ENCODE peak calls at places on chromosomes 5 and 9, in ten cellular contexts. D is mammary epithelial cell, E is dorsolateral prefrontal cortex, N is nephron progenitor cell, H is Calu3, K is choroid plexus epithelial cell, C is glutamatergic neuron, M is neural progenitor cell, R is astrocyte of the cerebellum, J is A549. Q is an unnamed sample.

GRCh38 chr5:135895474-135896006 is at the start of gene IL9:
- DNase-seq in D (no peak), E (no peak), N (no peak), H (peak), K (no peak), C (no peak), M (no peak), R (no peak), J (no peak), Q (no peak)

GRCh38 chr5:127228540-127229184 is 61.9 kb upstream of the MEGF10 start:
- DNase-seq in D (no peak), E (no peak), N (peak), H (no peak), K (peak), C (no peak), M (peak), R (no peak), J (no peak), Q (no peak)

GRCh38 chr9:137040568-137040967 is 5.4 kb downstream of the NPDC1 start:
- DNase-seq in D (no peak), E (no peak), N (no peak), H (no peak), K (no peak), C (no peak), M (no peak), R (no peak), J (no peak), Q (no peak)

GRCh38 chr9:7967851-7968250 is 168.3 kb upstream of the DMAC1 start:
- DNase-seq in D (no peak), E (no peak), N (no peak), H (peak), K (no peak), C (no peak), M (no peak), R (no peak), J (no peak), Q (no peak)

GRCh38 chr9:136988872-136989271 is 3.4 kb upstream of the PAXX start:
- DNase-seq in D (no peak), E (no peak), N (no peak), H (no peak), K (no peak), C (no peak), M (no peak), R (no peak), J (no peak), Q (no peak)

GRCh38 chr5:172731286-172732073 is 39.5 kb downstream of the DUSP1 start:
- DNase-seq in D (peak), E (no peak), N (no peak), H (peak), K (no peak), C (no peak), M (no peak), R (no peak), J (peak), Q (no peak)

GRCh38 chr9:35044071-35044470 is 28.4 kb downstream of the VCP start:
- DNase-seq in D (no peak), E (no peak), N (no peak), H (no peak), K (no peak), C (no peak), M (peak), R (no peak), J (no peak), Q (no peak)

GRCh38 chr5:3346111-3346820 is 249.4 kb upstream of the IRX1 start:
- DNase-seq in D (no peak), E (no peak), N (no peak), H (no peak), K (no peak), C (no peak), M (no peak), R (no peak), J (no peak), Q (peak)

GRCh38 chr5:154287136-154287535 is 96.6 kb downstream of the GALNT10 start:
- DNase-seq in D (no peak), E (no peak), N (peak), H (peak), K (peak), C (no peak), M (peak), R (peak), J (peak), Q (no peak)

GRCh38 chr9:88041447-88041846 is 67.1 kb upstream of the CDK20 start:
- DNase-seq in D (no peak), E (no peak), N (no peak), H (no peak), K (peak), C (no peak), M (peak), R (no peak), J (peak), Q (no peak)

GRCh38 chr9:129404621-129405020 is 216.3 kb downstream of the C9orf50 start:
- DNase-seq in D (no peak), E (no peak), N (no peak), H (no peak), K (no peak), C (no peak), M (no peak), R (no peak), J (no peak), Q (no peak)

GRCh38 chr9:133389025-133389557 is 12.9 kb downstream of the STKLD1 start:
- DNase-seq in D (no peak), E (no peak), N (no peak), H (no peak), K (no peak), C (no peak), M (no peak), R (no peak), J (no peak), Q (no peak)

GRCh38 chr5:136717917-136718316 is 352.6 kb upstream of the TRPC7 start:
- DNase-seq in D (no peak), E (no peak), N (no peak), H (no peak), K (no peak), C (no peak), M (no peak), R (no peak), J (no peak), Q (no peak)

GRCh38 chr5:96582343-96582742 is 79.8 kb upstream of the CAST start:
- DNase-seq in D (no peak), E (peak), N (peak), H (peak), K (no peak), C (peak), M (no peak), R (peak), J (no peak), Q (no peak)

GRCh38 chr5:116078199-116078598 is 6.6 kb upstream of the COMMD10 start:
- DNase-seq in D (no peak), E (no peak), N (no peak), H (no peak), K (no peak), C (no peak), M (no peak), R (no peak), J (no peak), Q (no peak)

GRCh38 chr9:117073539-117074336 is 341.1 kb downstream of the ASTN2 start:
- DNase-seq in D (peak), E (peak), N (peak), H (no peak), K (peak), C (peak), M (peak), R (peak), J (peak), Q (no peak)

GRCh38 chr9:15346837-15347236 is 39.8 kb upstream of the TTC39B start:
- DNase-seq in D (no peak), E (no peak), N (no peak), H (no peak), K (no peak), C (no peak), M (no peak), R (no peak), J (no peak), Q (no peak)

GRCh38 chr9:83707518-83707767 is 315 bp downstream of the UBQLN1 start:
- DNase-seq in D (peak), E (no peak), N (no peak), H (peak), K (no peak), C (no peak), M (no peak), R (no peak), J (no peak), Q (no peak)

GRCh38 chr5:155886311-155887031 is 440.5 kb upstream of the SGCD start:
- DNase-seq in D (no peak), E (no peak), N (no peak), H (no peak), K (no peak), C (no peak), M (no peak), R (no peak), J (no peak), Q (no peak)

GRCh38 chr5:132266836-132267160 is 9.3 kb downstream of the PDLIM4 start:
- DNase-seq in D (no peak), E (no peak), N (no peak), H (no peak), K (no peak), C (no peak), M (no peak), R (no peak), J (no peak), Q (no peak)

DNA sequence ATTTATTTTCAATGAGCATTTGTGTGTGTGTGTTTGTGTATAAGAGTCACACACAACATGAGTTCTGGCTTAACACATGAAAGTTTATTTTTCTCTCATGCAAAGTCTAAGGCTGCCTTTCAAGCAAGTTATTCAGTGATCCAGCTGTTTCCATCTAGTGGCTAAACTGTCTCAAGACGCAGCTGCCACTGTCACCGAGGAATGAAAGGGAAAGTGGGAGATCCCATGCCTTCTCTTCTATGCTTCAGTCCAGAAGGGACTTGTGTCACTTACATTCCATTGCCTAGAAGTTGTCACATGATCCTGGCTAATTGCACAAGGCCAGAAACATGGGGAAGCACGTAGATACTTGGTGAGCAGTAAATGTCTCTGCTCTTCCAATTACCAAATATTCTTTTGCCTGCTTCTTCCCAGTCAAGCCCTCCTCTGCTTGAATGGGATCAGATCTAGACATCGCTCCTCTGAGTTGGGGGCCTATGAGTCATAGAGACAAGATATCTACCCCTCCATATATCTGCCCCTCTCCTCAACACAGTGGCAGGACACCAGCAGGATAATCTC is 30.4 kb upstream of the SLIT3 start:
- DNase-seq in D (no peak), E (no peak), N (no peak), H (no peak), K (no peak), C (no peak), M (peak), R (no peak), J (peak), Q (no peak)
- TF ChIP-seq CTCF in D (no peak), E (no peak), N (no peak), H (no peak), K (no peak), C (no peak), M (peak), R (no peak), J (no peak), Q (no peak)

DNA sequence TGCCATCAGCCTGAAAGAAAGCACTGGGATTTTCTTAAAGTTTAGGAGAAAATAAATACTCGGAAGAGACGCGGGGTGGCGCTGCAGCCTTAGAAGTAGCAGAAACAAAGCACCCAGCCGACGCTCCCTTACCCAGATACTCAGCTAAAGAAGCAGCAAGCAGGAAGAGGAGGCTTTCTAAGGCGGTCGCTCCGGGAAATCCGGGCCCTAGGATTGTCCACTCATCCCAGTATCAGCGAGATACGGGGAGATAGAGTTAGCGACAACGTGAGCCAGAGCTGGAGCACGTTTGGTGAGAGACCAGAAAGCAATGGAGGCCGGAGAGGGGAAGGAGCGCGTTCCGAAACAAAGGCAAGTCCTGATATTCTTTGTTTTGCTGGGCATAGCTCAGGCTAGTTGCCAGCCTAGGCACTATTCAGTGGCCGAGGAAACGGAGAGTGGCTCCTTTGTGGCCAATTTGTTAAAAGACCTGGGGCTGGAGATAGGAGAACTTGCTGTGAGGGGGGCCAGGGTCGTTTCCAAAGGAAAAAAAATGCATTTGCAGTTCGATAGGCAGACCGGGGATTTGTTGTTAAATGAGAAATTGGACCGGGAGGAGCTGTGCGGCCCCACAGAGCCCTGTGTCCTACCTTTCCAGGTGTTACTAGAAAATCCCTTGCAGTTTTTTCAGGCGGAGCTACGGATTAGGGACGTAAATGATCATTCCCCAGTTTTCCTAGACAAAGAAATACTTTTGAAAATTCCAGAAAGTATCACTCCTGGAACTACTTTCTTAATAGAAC is at the start of gene PCDHB2:
- DNase-seq in D (peak), E (peak), N (peak), H (no peak), K (peak), C (peak), M (peak), R (no peak), J (peak), Q (no peak)
- TF ChIP-seq CTCF in D (peak), E (peak), N (peak), H (peak), K (peak), C (peak), M (peak), R (peak), J (peak), Q (no peak)

DNA sequence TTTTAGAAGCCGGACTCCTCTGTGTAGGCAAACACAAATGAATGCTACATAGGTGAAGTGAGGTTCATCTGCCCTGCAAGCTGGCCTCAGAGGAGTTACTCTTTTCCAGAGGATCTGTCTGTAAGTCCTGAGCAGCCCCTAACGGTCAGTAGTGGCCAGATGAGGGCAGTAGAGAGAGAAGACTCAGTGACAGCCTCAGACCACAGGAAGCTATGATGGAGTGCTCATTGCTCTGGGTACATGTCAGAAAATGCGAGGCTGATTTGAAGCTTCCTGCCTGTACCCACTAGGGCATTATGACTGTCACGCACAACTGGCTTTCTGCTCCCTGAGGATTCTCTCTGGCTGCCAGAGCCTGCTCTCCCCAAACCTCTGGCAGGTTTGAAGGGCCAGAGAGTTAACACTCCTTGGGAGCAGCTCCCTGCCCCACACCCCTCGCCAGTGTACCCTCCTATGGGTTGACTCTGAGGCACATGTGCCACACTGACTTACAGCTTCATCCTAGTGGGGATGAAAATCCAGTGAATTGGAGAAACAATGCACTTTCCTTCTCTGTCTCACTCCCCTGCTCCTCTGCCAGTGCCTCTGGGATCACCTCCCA is 141.5 kb downstream of the GABRG2 start:
- DNase-seq in D (peak), E (peak), N (peak), H (no peak), K (peak), C (peak), M (peak), R (no peak), J (peak), Q (no peak)
- TF ChIP-seq CTCF in D (peak), E (no peak), N (peak), H (no peak), K (no peak), C (peak), M (peak), R (peak), J (no peak), Q (no peak)

DNA sequence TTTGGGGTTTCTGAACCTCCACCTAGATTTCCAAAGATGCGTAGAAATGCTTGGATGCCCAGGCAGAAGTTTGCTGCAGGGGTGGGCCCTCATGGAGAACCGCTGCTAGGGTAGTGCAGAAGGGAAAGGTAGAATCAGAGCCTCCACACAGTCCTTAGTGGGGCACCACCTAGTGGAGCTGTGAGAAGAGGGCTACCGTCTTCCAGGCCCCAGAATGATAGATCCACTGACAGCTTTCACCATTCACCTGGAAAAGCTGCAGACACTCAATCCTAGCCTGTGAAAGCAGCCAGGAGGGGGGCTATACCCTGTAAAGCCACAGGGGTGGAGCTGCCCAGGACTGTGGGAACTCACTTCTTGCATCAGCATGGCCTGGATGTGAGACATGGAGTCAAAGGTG is 13.3 kb upstream of the HSDL2 start:
- DNase-seq in D (no peak), E (no peak), N (no peak), H (peak), K (no peak), C (no peak), M (no peak), R (no peak), J (no peak), Q (no peak)
- TF ChIP-seq CTCF in D (peak), E (no peak), N (no peak), H (peak), K (peak), C (no peak), M (peak), R (peak), J (no peak), Q (no peak)

DNA sequence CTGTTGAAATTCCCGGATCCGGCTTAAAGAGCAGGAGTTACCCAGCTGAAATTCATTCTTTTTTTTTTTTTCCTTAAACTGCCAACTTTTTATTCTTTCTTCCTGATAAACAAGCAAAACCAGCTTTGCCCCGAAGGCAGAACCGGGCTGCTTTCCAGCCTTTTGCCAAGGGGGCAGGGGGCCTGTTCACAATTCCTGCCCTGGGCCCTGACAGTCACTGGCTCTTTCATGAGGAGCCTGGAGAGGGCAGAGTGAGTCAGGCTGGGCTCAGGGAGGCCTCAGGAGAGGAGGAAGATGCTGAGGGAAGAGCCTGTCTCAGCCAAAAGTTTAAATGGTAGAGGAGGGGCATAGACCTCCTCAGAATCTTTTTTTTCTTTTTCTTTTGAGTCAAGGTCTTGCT is 4.8 kb downstream of the GLIPR2 start:
- DNase-seq in D (peak), E (no peak), N (peak), H (no peak), K (peak), C (peak), M (peak), R (no peak), J (peak), Q (peak)
- TF ChIP-seq CTCF in D (peak), E (peak), N (no peak), H (no peak), K (peak), C (no peak), M (peak), R (peak), J (peak), Q (peak)